ENCODE peak calls at places on chromosomes 2 and 18, in ten cellular contexts. F is fibroblast of lung, D is breast epithelium, U is transverse colon, E is coronary artery, W is fibroblast of the aortic adventitia, Y is choroid plexus epithelial cell, B is lower lobe of right lung, R is pancreas, I is GM23338. T is an unnamed sample.

GRCh38 chr2:42100696-42101585 is 53.1 kb downstream of the PKDCC start:
- DNase-seq in W (peak; percentile 44), U (peak; percentile 75), B (peak; percentile 79), I (peak; percentile 78), R (peak; percentile 70), Y (peak; percentile 90), F (peak; percentile 88), D (peak; percentile 60), E (peak; percentile 87), T (peak; percentile 85)

GRCh38 chr2:148812306-148812705 is 62.7 kb upstream of the KIF5C start:
- DNase-seq in D (no peak), F (peak; percentile 75), I (no peak), U (peak; percentile 41), R (no peak), E (no peak), B (no peak), Y (peak; percentile 72), W (peak; percentile 54), T (peak; percentile 25)

GRCh38 chr2:20471148-20471547 is 24.3 kb downstream of the RHOB start:
- DNase-seq in D (no peak), U (no peak), F (no peak), Y (no peak), R (no peak), I (no peak), E (peak; percentile 21), B (no peak), W (no peak), T (no peak)

GRCh38 chr2:54952978-54953456 is 97.2 kb downstream of the RTN4 start:
- DNase-seq in W (no peak), B (no peak), E (no peak), I (no peak), R (no peak), U (no peak), F (no peak), D (no peak), Y (no peak), T (peak; percentile 33)

GRCh38 chr2:79114797-79115494 is 5.3 kb upstream of the REG1A start:
- DNase-seq in I (no peak), B (no peak), Y (no peak), D (no peak), W (no peak), E (no peak), U (no peak), R (peak; percentile 82), F (no peak), T (no peak)

GRCh38 chr18:12500986-12501385 is 93.3 kb downstream of the PRELID3A start:
- DNase-seq in Y (no peak), I (no peak), R (no peak), D (no peak), U (no peak), F (no peak), E (no peak), W (no peak), B (no peak), T (no peak)

GRCh38 chr2:219509780-219510511 is 4.3 kb upstream of the ASIC4 start:
- DNase-seq in D (no peak), B (no peak), R (peak; percentile 73), W (peak; percentile 52), Y (peak; percentile 64), I (peak; percentile 93), U (peak; percentile 57), F (peak; percentile 51), E (no peak), T (peak; percentile 33)

GRCh38 chr2:101803128-101803527 is 105.6 kb downstream of the MAP4K4 start:
- DNase-seq in I (no peak), E (no peak), R (no peak), U (no peak), Y (peak; percentile 61), W (peak; percentile 68), B (no peak), F (peak; percentile 86), D (no peak), T (peak; percentile 75)

GRCh38 chr2:43071629-43072550 is 154.5 kb downstream of the ZFP36L2 start:
- DNase-seq in R (no peak), B (no peak), E (peak; percentile 71), I (no peak), U (no peak), D (peak; percentile 52), Y (no peak), F (peak; percentile 20), W (peak; percentile 74), T (peak; percentile 74)

GRCh38 chr2:70672990-70673647 is 94.9 kb downstream of the ADD2 start:
- DNase-seq in F (no peak), U (no peak), Y (no peak), B (no peak), W (no peak), R (no peak), D (no peak), E (peak; percentile 19), I (no peak), T (no peak)

DNA sequence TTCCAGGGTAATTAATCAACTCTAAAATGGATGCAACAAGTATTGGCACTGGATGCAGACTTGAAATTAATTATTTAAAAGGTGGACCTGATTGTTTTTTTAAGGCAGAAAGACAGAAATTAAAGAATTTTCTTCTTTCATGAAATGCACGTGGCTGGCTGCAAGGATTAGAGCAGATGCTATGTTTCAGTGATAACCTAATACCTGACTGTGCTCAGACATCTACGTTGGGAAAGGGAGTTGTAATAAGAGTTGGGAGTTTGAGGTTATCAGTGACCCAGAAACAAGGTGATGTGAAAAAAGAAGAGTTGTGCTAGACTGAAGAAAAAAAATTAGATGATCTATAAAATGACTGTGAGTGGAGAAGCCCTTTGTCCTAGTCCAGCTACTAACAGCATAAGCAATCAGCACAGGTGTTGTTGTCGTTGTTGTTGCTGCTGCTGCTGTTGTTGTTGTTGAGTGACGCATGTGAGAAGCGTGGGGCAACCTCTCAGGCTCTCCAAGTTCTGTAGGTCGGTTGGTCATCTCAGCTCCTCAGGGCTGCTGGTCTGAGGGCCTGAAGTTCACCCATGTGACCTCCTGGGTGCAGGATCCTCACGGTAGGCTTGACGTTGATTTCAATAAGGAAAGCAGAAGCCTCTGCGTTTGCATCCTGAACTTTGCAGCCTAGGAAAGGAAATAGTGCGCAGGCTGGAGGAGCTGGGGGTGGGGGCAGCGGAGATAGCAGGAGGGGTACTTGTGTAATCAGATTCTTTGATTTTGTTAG is 7.6 kb downstream of the POU3F3 start:
- DNase-seq in D (no peak), W (no peak), I (peak; percentile 67), E (no peak), Y (no peak), F (no peak), R (no peak), B (no peak), U (no peak), T (no peak)
- H3K4me3 ChIP-seq in D (no peak overlapping the region), W (no peak overlapping the region), I (peak overlapping the region; percentile 66), E (no peak overlapping the region), Y (no peak overlapping the region), F (no peak overlapping the region), R (no peak overlapping the region), B (no peak overlapping the region), U (no peak overlapping the region), T (no peak overlapping the region)

GRCh38 chr2:63425606-63426005 is 162.7 kb downstream of the WDPCP start:
- DNase-seq in F (no peak), B (no peak), I (no peak), Y (peak; percentile 51), E (no peak), R (no peak), U (no peak), D (no peak), W (peak; percentile 68), T (peak; percentile 41)

GRCh38 chr2:63425079-63425416 is 163.2 kb downstream of the WDPCP start:
- DNase-seq in W (no peak), U (no peak), I (no peak), B (no peak), E (no peak), Y (no peak), F (no peak), R (no peak), D (no peak), T (no peak)

GRCh38 chr2:63424329-63425078 is 163.8 kb downstream of the WDPCP start:
- DNase-seq in D (no peak), E (no peak), I (peak; percentile 91), F (peak; percentile 12), R (no peak), U (no peak), B (no peak), Y (peak; percentile 76), W (peak; percentile 36), T (peak; percentile 11)
- TF ChIP-seq CTCF in D (no peak), E (no peak), I (peak; percentile 80), F (peak; percentile 31), R (no peak), U (peak; percentile 47), B (peak; percentile 33), Y (peak; percentile 74), W (peak; percentile 34), T (peak; percentile 49)

DNA sequence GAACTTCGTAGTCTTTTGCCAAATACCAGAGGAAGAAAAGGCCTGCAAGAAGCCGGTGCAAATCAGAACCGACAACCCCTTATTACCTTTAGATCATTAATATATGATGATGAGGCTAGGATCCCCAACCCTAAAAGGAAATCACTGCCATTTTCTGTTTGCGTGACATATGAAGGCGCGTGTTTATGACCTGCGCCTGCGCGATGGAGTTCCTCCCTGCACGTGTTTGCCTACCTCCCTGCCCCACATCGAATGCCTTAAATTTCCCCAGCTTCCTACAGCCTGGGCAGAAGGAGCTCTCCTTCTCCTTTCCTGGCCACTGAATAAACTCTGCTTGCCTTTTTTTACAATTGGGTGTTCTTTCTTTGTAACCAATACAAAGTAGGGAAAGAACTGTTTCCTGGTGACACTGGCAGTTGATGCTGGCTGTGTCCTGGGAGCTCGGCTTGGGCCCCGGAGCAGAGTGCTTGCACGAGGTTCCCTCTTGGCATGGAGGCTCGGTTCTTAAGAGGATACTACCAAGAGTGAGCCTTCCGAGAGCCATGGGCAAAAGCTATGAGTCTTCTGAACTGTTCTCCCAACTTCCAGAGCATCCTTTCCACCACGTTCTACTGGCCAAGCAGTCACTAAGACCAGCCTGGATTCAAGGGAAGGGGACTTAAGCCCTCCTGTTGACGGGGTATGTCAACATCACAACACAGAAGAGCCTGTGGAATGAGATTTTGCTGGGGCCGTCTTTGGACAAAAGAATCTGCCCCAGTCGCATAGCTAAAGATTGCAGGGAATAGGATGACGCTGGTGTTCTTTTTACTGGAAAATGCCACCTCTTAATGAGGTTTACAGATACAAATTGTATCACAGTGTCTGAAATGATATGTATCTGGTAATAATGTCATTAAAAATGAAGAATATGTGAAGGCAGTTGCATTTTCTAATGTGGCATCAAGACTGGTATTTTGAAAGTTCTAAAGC is 179.8 kb downstream of the SH3BP4 start:
- DNase-seq in W (no peak), Y (no peak), I (no peak), R (no peak), B (no peak), E (no peak), U (no peak), D (no peak), F (no peak), T (no peak)
- H3K4me3 ChIP-seq in W (no peak overlapping the region), Y (no peak overlapping the region), I (no peak overlapping the region), R (no peak overlapping the region), B (no peak overlapping the region), E (no peak overlapping the region), U (no peak overlapping the region), D (no peak overlapping the region), F (no peak overlapping the region), T (no peak overlapping the region)

DNA sequence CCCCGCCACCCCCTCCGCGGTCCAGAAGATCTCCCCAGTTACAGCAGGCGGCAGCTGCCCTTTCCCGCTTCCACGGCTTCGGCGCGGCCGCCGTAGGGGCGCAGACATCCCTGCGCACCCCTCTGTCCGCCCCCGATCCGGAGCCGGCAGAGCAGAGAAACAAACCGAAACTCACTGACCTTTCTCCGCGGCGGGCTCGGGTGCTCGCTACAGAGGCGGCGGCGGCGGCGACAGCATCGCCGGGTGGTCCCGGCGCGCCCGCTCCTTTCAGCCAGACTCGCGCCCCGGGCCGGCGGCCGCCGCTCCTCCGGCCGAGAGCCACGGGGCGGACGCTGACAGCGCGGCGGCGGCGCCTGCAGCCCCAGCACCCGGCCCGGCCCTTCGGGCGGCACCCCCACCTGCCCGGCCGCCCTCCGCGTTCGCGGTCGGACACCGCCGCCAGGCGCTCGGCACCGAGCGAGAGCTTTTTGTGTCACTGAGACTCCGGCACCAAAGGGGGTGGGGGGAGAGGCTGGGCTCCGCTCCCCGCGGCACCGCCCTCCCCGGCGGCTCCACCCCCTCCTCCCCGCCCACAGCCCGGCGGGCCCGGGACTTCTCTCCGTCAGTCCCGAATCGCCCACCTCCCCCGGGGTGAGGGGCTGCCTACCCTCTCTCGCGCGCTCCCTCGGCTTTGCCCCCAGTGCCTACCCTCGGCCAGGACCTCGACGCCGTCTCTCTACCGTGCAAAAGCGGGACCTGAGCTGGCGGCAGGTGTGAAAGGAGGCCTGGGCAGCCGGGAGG is 1.4 kb upstream of the RNF152 start:
- DNase-seq in D (peak; percentile 78), B (peak; percentile 80), R (peak; percentile 88), W (peak; percentile 61), U (peak; percentile 88), I (peak; percentile 80), F (peak; percentile 62), Y (peak; percentile 66), E (peak; percentile 93), T (peak; percentile 77)
- TF ChIP-seq CTCF in D (peak; percentile 18), B (peak; percentile 17), R (no peak), W (peak; percentile 17), U (peak; percentile 36), I (no peak), F (peak; percentile 9), Y (peak; percentile 24), E (no peak), T (peak; percentile 26)